ENCODE peak calls at places on chromosomes 13 and 19, in seven cellular contexts. I is GM10248, U is BE2C, Z is mesothelial cell of epicardium, G is PC-9, Q is HCT116, W is lower lobe of right lung. H is an unnamed sample.

GRCh38 chr19:33580026-33580644 is 41.6 kb upstream of the CHST8 start:
- DNase-seq in U (no peak), W (no peak), G (peak; percentile 45), I (no peak), Z (no peak), Q (no peak), H (no peak)

GRCh38 chr13:21385710-21386109 is 73.4 kb downstream of the ZDHHC20 start:
- DNase-seq in Z (no peak), G (no peak), I (no peak), W (no peak), U (no peak), Q (no peak), H (no peak)

GRCh38 chr19:7242601-7243258 is 51.5 kb downstream of the INSR start:
- DNase-seq in W (no peak), Q (no peak), I (peak; percentile 58), Z (no peak), G (peak; percentile 79), U (no peak), H (no peak)

GRCh38 chr19:4870025-4870700 is 2.7 kb upstream of the PLIN3 start:
- DNase-seq in W (peak; percentile 65), U (peak; percentile 50), G (peak; percentile 87), Z (no peak), Q (peak; percentile 95), I (no peak), H (no peak)

GRCh38 chr19:13153627-13154240 is 3.5 kb downstream of the IER2 start:
- DNase-seq in G (peak; percentile 42), U (peak; percentile 54), Z (no peak), I (no peak), W (no peak), Q (no peak), H (no peak)

GRCh38 chr13:97631158-97631557 is 197.2 kb downstream of the RAP2A start:
- DNase-seq in Z (no peak), W (no peak), G (no peak), I (no peak), Q (no peak), U (no peak), H (no peak)

GRCh38 chr13:101144808-101145419 is 271.4 kb downstream of the NALCN start:
- DNase-seq in Z (no peak), I (peak; percentile 31), W (no peak), G (peak; percentile 57), U (no peak), Q (peak; percentile 39), H (no peak)

GRCh38 chr13:22000191-22000590 is 329.3 kb downstream of the FGF9 start:
- DNase-seq in Z (no peak), U (no peak), W (no peak), Q (no peak), G (no peak), I (no peak), H (no peak)

GRCh38 chr13:28055362-28055761 is 45.0 kb downstream of the FLT3 start:
- DNase-seq in Z (no peak), Q (no peak), W (no peak), U (no peak), I (no peak), G (no peak), H (no peak)

GRCh38 chr13:109728061-109728460 is 58.3 kb downstream of the IRS2 start:
- DNase-seq in U (no peak), I (no peak), Z (no peak), Q (no peak), G (no peak), W (no peak), H (no peak)

GRCh38 chr19:33547676-33548075 is 26.1 kb upstream of the PEPD start:
- DNase-seq in I (no peak), Z (no peak), G (no peak), Q (no peak), U (no peak), W (no peak), H (no peak)

GRCh38 chr13:31885994-31886393 is 145.6 kb upstream of the FRY start:
- DNase-seq in Q (no peak), W (no peak), Z (no peak), G (no peak), U (peak; percentile 79), I (no peak), H (no peak)

GRCh38 chr13:72296246-72296645 is 429.2 kb upstream of the DACH1 start:
- DNase-seq in G (no peak), Q (no peak), Z (no peak), I (no peak), W (no peak), U (no peak), H (no peak)

DNA sequence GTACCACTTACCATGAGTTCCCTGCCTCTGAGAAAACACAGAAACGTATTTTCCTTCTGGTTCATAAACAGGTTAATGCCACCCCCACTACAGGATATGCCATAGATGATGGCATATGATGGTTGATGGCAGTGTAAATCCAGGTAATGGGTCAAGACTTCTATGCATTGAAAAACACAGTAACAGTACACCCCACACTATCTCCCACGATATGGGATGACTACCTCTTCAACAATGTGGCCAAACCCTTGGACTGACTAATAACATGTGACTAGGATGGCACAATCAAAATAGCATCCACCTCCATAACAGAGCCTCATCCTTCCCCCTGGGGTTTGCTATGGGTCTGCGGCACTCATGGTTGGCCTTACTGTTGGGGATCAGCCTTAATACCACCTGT is 22.0 kb downstream of the ZNF235 start:
- DNase-seq in W (no peak), G (peak; percentile 55), Q (no peak), Z (no peak), I (no peak), U (no peak), H (no peak)
- TF ChIP-seq CTCF in W (no peak), G (no peak), Q (no peak), Z (no peak), I (no peak), U (no peak), H (no peak)

GRCh38 chr13:114113961-114114360 is 18.5 kb downstream of the RASA3 start:
- DNase-seq in Z (no peak), Q (no peak), W (no peak), U (no peak), I (no peak), G (no peak), H (no peak)

GRCh38 chr13:114115191-114115671 is 17.2 kb downstream of the RASA3 start:
- DNase-seq in U (peak; percentile 23), Q (no peak), W (peak; percentile 81), I (peak; percentile 48), G (no peak), Z (no peak), H (peak; percentile 31)

GRCh38 chr13:114112231-114112825 is 20.1 kb downstream of the RASA3 start:
- DNase-seq in I (no peak), G (no peak), U (no peak), W (no peak), Z (no peak), Q (no peak), H (peak; percentile 17)

GRCh38 chr13:114111577-114111976 is 20.8 kb downstream of the RASA3 start:
- DNase-seq in Z (no peak), W (no peak), G (no peak), Q (no peak), I (no peak), U (no peak), H (peak; percentile 18)

GRCh38 chr13:114112826-114113322 is 19.5 kb downstream of the RASA3 start:
- DNase-seq in Z (no peak), W (no peak), I (no peak), Q (no peak), G (no peak), U (no peak), H (no peak)
- TF ChIP-seq CTCF in Z (no peak), W (no peak), I (no peak), Q (no peak), G (no peak), U (peak; percentile 25), H (no peak)

GRCh38 chr13:19960673-19961015 is 2.1 kb downstream of the ZMYM2 start:
- DNase-seq in Q (no peak), Z (no peak), I (no peak), U (no peak), G (no peak), W (no peak), H (no peak)

GRCh38 chr13:19958119-19959111 is at the start of gene ZMYM2:
- DNase-seq in Q (peak; percentile 86), I (peak; percentile 99), G (peak; percentile 80), Z (peak; percentile 100), U (peak; percentile 99), W (peak; percentile 99), H (peak; percentile 97)

GRCh38 chr13:19959831-19960672 is 1.5 kb downstream of the ZMYM2 start:
- DNase-seq in Q (peak; percentile 80), G (peak; percentile 84), I (peak; percentile 71), Z (peak; percentile 80), W (peak; percentile 90), U (peak; percentile 95), H (peak; percentile 51)

GRCh38 chr13:19957320-19958118 is 1.0 kb upstream of the ZMYM2 start:
- DNase-seq in U (peak; percentile 87), I (peak; percentile 66), Z (peak; percentile 82), Q (no peak), W (peak; percentile 83), G (peak; percentile 49), H (peak; percentile 65)

GRCh38 chr13:19959141-19959830 is 759 bp downstream of the ZMYM2 start:
- DNase-seq in I (peak; percentile 57), Z (peak; percentile 67), W (peak; percentile 78), Q (peak; percentile 8), U (peak; percentile 72), G (peak; percentile 42), H (peak; percentile 31)
- TF ChIP-seq CTCF in I (peak; percentile 8), Z (no peak), W (no peak), Q (no peak), U (no peak), G (no peak), H (no peak)

DNA sequence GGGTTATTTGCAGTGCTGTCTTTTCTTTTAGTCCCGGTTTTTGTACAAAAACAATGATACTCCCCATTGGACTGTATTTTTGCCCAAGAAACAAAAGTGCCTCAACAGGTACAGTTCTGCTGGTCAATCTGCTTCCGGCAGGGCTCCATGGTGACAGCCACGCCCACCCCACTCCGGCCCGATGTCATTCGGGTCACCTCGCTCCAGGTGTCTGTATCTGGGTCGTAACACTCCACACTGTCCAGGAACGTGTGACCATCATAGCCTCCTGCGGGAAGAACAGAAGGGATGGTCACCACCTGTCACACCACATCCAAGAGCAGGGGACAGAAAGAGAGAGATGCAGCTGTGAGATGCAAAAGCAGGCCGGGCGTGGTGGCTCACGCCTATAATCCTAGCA is 16.6 kb downstream of the KEAP1 start:
- DNase-seq in I (no peak), Z (no peak), G (no peak), Q (no peak), U (no peak), W (no peak), H (no peak)
- TF ChIP-seq CTCF in I (no peak), Z (no peak), G (no peak), Q (no peak), U (no peak), W (no peak), H (no peak)

GRCh38 chr19:39842693-39843435 is 3.3 kb downstream of the FBL start:
- DNase-seq in G (no peak), W (no peak), I (no peak), Q (no peak), Z (no peak), U (no peak), H (no peak)
- TF ChIP-seq CTCF in G (no peak), W (no peak), I (no peak), Q (no peak), Z (no peak), U (no peak), H (no peak)

H was measured in omental fat pad.